ENCODE peak calls at places on chromosomes 4 and X, in nine cellular contexts. U is iPS DF 6.9; L is activated CD4-positive, alpha-beta T cell treated with anti-CD3 and anti-CD28 coated beads for 48 hours; R is occipital lobe; J is right atrium auricular region; V is erythroblast; C is GM04504; A is fibroblast of mammary gland; H is CD4-positive, alpha-beta T cell. P is an unnamed sample.

GRCh38 chr4:57037982-57038604 is 59.4 kb downstream of the POLR2B start:
- DNase-seq in J (no peak), H (no peak), A (peak), V (peak), L (peak), U (peak), R (peak), C (no peak), P (no peak)

GRCh38 chr4:1762264-1763010 is 30.7 kb upstream of the FGFR3 start:
- DNase-seq in L (no peak), J (no peak), A (no peak), C (no peak), U (no peak), V (no peak), R (no peak), H (no peak), P (no peak)

GRCh38 chr4:125719987-125720386 is 405.2 kb downstream of the FAT4 start:
- DNase-seq in U (no peak), V (no peak), A (no peak), C (no peak), H (no peak), J (no peak), R (no peak), L (no peak), P (no peak)

GRCh38 chr4:56655209-56655626 is 25.9 kb downstream of the HOPX start:
- DNase-seq in U (no peak), V (no peak), J (no peak), A (peak), R (peak), L (no peak), C (no peak), H (peak), P (no peak)

GRCh38 chr4:156346959-156347385 is 393.3 kb upstream of the CTSO start:
- DNase-seq in L (no peak), A (no peak), J (no peak), V (no peak), R (no peak), C (no peak), U (peak), H (no peak), P (no peak)

GRCh38 chr4:156838761-156839160 is 132.8 kb downstream of the PDGFC start:
- DNase-seq in A (peak), C (no peak), V (peak), H (no peak), U (no peak), L (no peak), R (no peak), J (no peak), P (peak)

GRCh38 chr4:65819192-65819591 is 148.9 kb upstream of the EPHA5 start:
- DNase-seq in H (no peak), L (no peak), A (no peak), J (no peak), R (no peak), V (no peak), U (no peak), C (no peak), P (no peak)

GRCh38 chrX:40778861-40779575 is 43.7 kb upstream of the MED14 start:
- DNase-seq in U (no peak), L (no peak), J (no peak), C (no peak), V (no peak), A (peak), H (no peak), R (no peak), P (no peak)

GRCh38 chr4:140851032-140851636 is 94.9 kb upstream of the TBC1D9 start:
- DNase-seq in C (no peak), U (peak), R (peak), V (peak), L (peak), J (no peak), A (peak), H (no peak), P (peak)

GRCh38 chr4:183830438-183830985 is 74.6 kb upstream of the STOX2 start:
- DNase-seq in J (no peak), L (no peak), U (no peak), V (no peak), H (no peak), A (no peak), C (no peak), R (no peak), P (no peak)

GRCh38 chr4:15938182-15938581 is 358 bp downstream of the FGFBP1 start:
- DNase-seq in V (no peak), L (no peak), C (no peak), A (no peak), H (no peak), R (no peak), U (no peak), J (no peak), P (no peak)

GRCh38 chr4:145339075-145339725 is 142.5 kb upstream of the SMAD1 start:
- DNase-seq in L (no peak), A (no peak), R (no peak), C (no peak), H (no peak), J (no peak), V (no peak), U (no peak), P (no peak)

GRCh38 chrX:40938418-40938817 is 146.8 kb upstream of the USP9X start:
- DNase-seq in H (no peak), C (no peak), J (no peak), U (no peak), A (peak), R (no peak), L (no peak), V (no peak), P (no peak)

GRCh38 chr4:123564758-123565346 is 168.3 kb downstream of the SPRY1 start:
- DNase-seq in L (peak), R (no peak), U (peak), A (peak), H (no peak), J (no peak), C (peak), V (peak), P (peak)

GRCh38 chr4:177256950-177257349 is 52.7 kb upstream of the NEIL3 start:
- DNase-seq in V (no peak), L (no peak), H (no peak), C (no peak), A (no peak), J (no peak), U (no peak), R (no peak), P (no peak)

GRCh38 chr4:113141901-113142346 is 92.5 kb downstream of the ANK2 start:
- DNase-seq in C (no peak), A (peak), V (no peak), J (no peak), R (no peak), H (no peak), U (no peak), L (no peak), P (no peak)

GRCh38 chr4:130306566-130306965 is 1210.6 kb downstream of the C4orf33 start:
- DNase-seq in R (no peak), L (no peak), A (no peak), H (no peak), C (no peak), U (peak), V (no peak), J (no peak), P (no peak)

GRCh38 chr4:166882221-166882620 is 352.1 kb downstream of the SPOCK3 start:
- DNase-seq in A (no peak), H (no peak), U (no peak), L (no peak), R (no peak), J (no peak), V (no peak), C (no peak), P (no peak)

GRCh38 chr4:4419896-4420295 is 33.0 kb downstream of the NSG1 start:
- DNase-seq in U (no peak), J (no peak), V (no peak), R (no peak), H (no peak), A (no peak), L (no peak), C (no peak), P (no peak)

GRCh38 chrX:69616520-69617203 is 749 bp downstream of the EDA start:
- DNase-seq in A (no peak), J (peak), L (peak), C (no peak), U (no peak), H (no peak), V (no peak), R (no peak), P (no peak)

GRCh38 chr4:185534850-185535761 is at the start of gene PDLIM3:
- DNase-seq in A (no peak), V (no peak), C (no peak), H (no peak), U (peak), L (peak), R (peak), J (peak), P (peak)

GRCh38 chr4:177051473-177052060 is 258.1 kb upstream of the NEIL3 start:
- DNase-seq in A (peak), R (no peak), V (peak), U (peak), C (no peak), L (peak), H (no peak), J (no peak), P (peak)

GRCh38 chr4:98746936-98747658 is 88.7 kb upstream of the TSPAN5 start:
- DNase-seq in J (no peak), A (no peak), V (no peak), L (no peak), H (no peak), U (no peak), C (no peak), R (no peak), P (no peak)

GRCh38 chrX:22249371-22249770 is 23.3 kb upstream of the CBLL2 start:
- DNase-seq in U (no peak), A (no peak), H (no peak), R (no peak), L (no peak), J (no peak), V (no peak), C (no peak), P (no peak)